ENCODE peak calls at places on chromosomes 6 and 20, in nine cellular contexts. L is foreskin melanocyte; P is SHP77; Z is activated effector memory CD4-positive, alpha-beta T cell treated with anti-CD3 and anti-CD28 coated beads, Interleukin-2, amount 50 U/mL, for 16 hours; H is NCI-H1092 treated with DMSO at 0.1 percent for 48 hours; F is A172; C is fibroblast of lung; Y is H7; J is HS-5. R is an unnamed sample.

GRCh38 chr6:73079611-73079955 is 145.7 kb downstream of the KHDC1L start:
- DNase-seq in L (peak; percentile 78), P (no peak), Z (no peak), H (no peak), F (peak; percentile 83), C (peak; percentile 35), Y (no peak), J (peak; percentile 25), R (no peak)

GRCh38 chr20:33578510-33578909 is 83.6 kb upstream of the C20orf144 start:
- DNase-seq in L (no peak), P (no peak), Z (no peak), H (peak; percentile 19), F (no peak), C (peak; percentile 58), Y (no peak), J (peak; percentile 71), R (no peak)

GRCh38 chr6:160272707-160273106 is 14.1 kb upstream of the SLC22A2 start:
- DNase-seq in L (no peak), P (no peak), Z (no peak), H (no peak), F (no peak), C (no peak), Y (no peak), J (no peak), R (no peak)

GRCh38 chr6:72950114-72950860 is 275.0 kb downstream of the KHDC1L start:
- DNase-seq in L (no peak), P (no peak), Z (no peak), H (no peak), F (peak; percentile 80), C (peak; percentile 93), Y (no peak), J (peak; percentile 79), R (no peak)

GRCh38 chr20:21099653-21100589 is 6.2 kb downstream of the LINC00237 start:
- DNase-seq in L (no peak), P (no peak), Z (peak; percentile 78), H (peak; percentile 88), F (no peak), C (no peak), Y (peak; percentile 58), J (no peak), R (peak; percentile 17)

GRCh38 chr20:46336735-46337134 is 28.4 kb upstream of the CDH22 start:
- DNase-seq in L (no peak), P (no peak), Z (no peak), H (no peak), F (no peak), C (no peak), Y (no peak), J (no peak), R (no peak)

GRCh38 chr20:49247792-49248191 is 28.6 kb downstream of the DDX27 start:
- DNase-seq in L (no peak), P (no peak), Z (peak; percentile 17), H (no peak), F (no peak), C (no peak), Y (no peak), J (no peak), R (no peak)

GRCh38 chr20:56352656-56353055 is 6.1 kb upstream of the FAM210B start:
- DNase-seq in L (no peak), P (no peak), Z (no peak), H (no peak), F (no peak), C (no peak), Y (no peak), J (peak; percentile 45), R (no peak)

GRCh38 chr6:163955752-163956151 is 541.2 kb downstream of the QKI start:
- DNase-seq in L (no peak), P (no peak), Z (no peak), H (peak; percentile 49), F (no peak), C (no peak), Y (no peak), J (no peak), R (no peak)

GRCh38 chr6:30061766-30062458 is 847 bp downstream of the POLR1H start:
- DNase-seq in L (peak; percentile 15), P (no peak), Z (peak; percentile 77), H (no peak), F (peak; percentile 27), C (peak; percentile 32), Y (no peak), J (no peak), R (peak; percentile 56)

GRCh38 chr20:57332105-57333089 is 2.8 kb downstream of the SPO11 start:
- DNase-seq in L (no peak), P (no peak), Z (no peak), H (no peak), F (no peak), C (no peak), Y (peak; percentile 42), J (no peak), R (no peak)

GRCh38 chr6:153931431-153931830 is 107.6 kb upstream of the OPRM1 start:
- DNase-seq in L (no peak), P (no peak), Z (no peak), H (no peak), F (no peak), C (no peak), Y (no peak), J (no peak), R (no peak)

GRCh38 chr20:4431446-4431845 is 290.3 kb upstream of the PRND start:
- DNase-seq in L (no peak), P (no peak), Z (no peak), H (no peak), F (no peak), C (no peak), Y (no peak), J (no peak), R (no peak)

GRCh38 chr6:145669627-145670034 is 65.7 kb downstream of the EPM2A start:
- DNase-seq in L (peak; percentile 38), P (no peak), Z (no peak), H (no peak), F (peak; percentile 76), C (peak; percentile 52), Y (no peak), J (peak; percentile 79), R (no peak)

GRCh38 chr20:19094959-19095541 is 117.4 kb upstream of the SLC24A3 start:
- DNase-seq in L (no peak), P (no peak), Z (no peak), H (no peak), F (peak; percentile 8), C (no peak), Y (no peak), J (no peak), R (no peak)

GRCh38 chr20:4891997-4892396 is 109.3 kb downstream of the SLC23A2 start:
- DNase-seq in L (no peak), P (no peak), Z (no peak), H (no peak), F (no peak), C (no peak), Y (no peak), J (no peak), R (no peak)

GRCh38 chr6:165834613-165835259 is 171.7 kb upstream of the PDE10A start:
- DNase-seq in L (no peak), P (peak; percentile 98), Z (no peak), H (peak; percentile 100), F (peak; percentile 55), C (no peak), Y (no peak), J (no peak), R (no peak)

GRCh38 chr6:76707630-76708029 is 635.2 kb upstream of the IMPG1 start:
- DNase-seq in L (peak; percentile 23), P (no peak), Z (no peak), H (no peak), F (peak; percentile 4), C (no peak), Y (no peak), J (no peak), R (no peak)

GRCh38 chr20:38139919-38140753 is 24.9 kb downstream of the TGM2 start:
- DNase-seq in L (peak; percentile 63), P (peak; percentile 27), Z (no peak), H (no peak), F (peak; percentile 67), C (peak; percentile 42), Y (no peak), J (no peak), R (no peak)

GRCh38 chr20:47358052-47358671 is 1.7 kb upstream of the ZMYND8 start:
- DNase-seq in L (no peak), P (no peak), Z (no peak), H (peak; percentile 75), F (no peak), C (no peak), Y (no peak), J (no peak), R (no peak)

GRCh38 chr6:129653229-129653628 is 56.7 kb downstream of the ARHGAP18 start:
- DNase-seq in L (no peak), P (no peak), Z (no peak), H (no peak), F (no peak), C (no peak), Y (no peak), J (no peak), R (no peak)

GRCh38 chr6:3910264-3910663 is 61.1 kb downstream of the FAM50B start:
- DNase-seq in L (no peak), P (no peak), Z (no peak), H (no peak), F (no peak), C (no peak), Y (no peak), J (no peak), R (no peak)

GRCh38 chr20:62733891-62734290 is 25.3 kb downstream of the NTSR1 start:
- DNase-seq in L (no peak), P (no peak), Z (peak; percentile 53), H (no peak), F (no peak), C (no peak), Y (no peak), J (no peak), R (no peak)

GRCh38 chr6:43934803-43935602 is 165.0 kb downstream of the VEGFA start:
- DNase-seq in L (no peak), P (no peak), Z (peak; percentile 3), H (no peak), F (no peak), C (no peak), Y (no peak), J (no peak), R (no peak)

GRCh38 chr6:15498640-15499039 is 164.2 kb downstream of the DTNBP1 start:
- DNase-seq in L (no peak), P (no peak), Z (no peak), H (no peak), F (no peak), C (no peak), Y (peak; percentile 32), J (no peak), R (peak; percentile 34)